ENCODE peak calls at places on chromosomes 2 and 18, in ten cellular contexts. Y, F, X, R, U, E, I, O, Z and S are unnamed samples.

GRCh38 chr2:4693266-4693665 is 989.9 kb downstream of the DCDC2C start:
- DNase-seq in U (no peak), O (peak), X (no peak), R (no peak), F (no peak), E (no peak), Z (no peak), Y (no peak), I (no peak), S (no peak)

GRCh38 chr2:113117594-113118262 is 9.7 kb upstream of the IL1RN start:
- DNase-seq in Z (no peak), X (peak), F (no peak), E (no peak), Y (peak), R (no peak), U (peak), I (no peak), O (no peak), S (no peak)

GRCh38 chr2:152542995-152543481 is 174.2 kb downstream of the PRPF40A start:
- DNase-seq in R (no peak), U (peak), X (no peak), Z (no peak), O (peak), E (no peak), Y (peak), I (peak), F (no peak), S (no peak)

GRCh38 chr18:73758446-73758845 is 389.2 kb downstream of the FBXO15 start:
- DNase-seq in R (no peak), X (no peak), Z (no peak), F (no peak), E (no peak), Y (peak), I (no peak), O (no peak), U (no peak), S (no peak)

GRCh38 chr18:13192970-13193369 is 25.6 kb upstream of the LDLRAD4 start:
- DNase-seq in E (no peak), R (no peak), I (no peak), Z (no peak), F (no peak), U (no peak), X (no peak), O (no peak), Y (no peak), S (no peak)

GRCh38 chr2:33433279-33434235 is 42.9 kb upstream of the RASGRP3 start:
- DNase-seq in Z (no peak), I (no peak), X (no peak), O (no peak), Y (no peak), E (no peak), U (peak), F (no peak), R (no peak), S (no peak)

GRCh38 chr18:55421612-55422381 is 166.2 kb downstream of the TCF4 start:
- DNase-seq in Y (peak), I (no peak), U (peak), O (peak), R (no peak), F (no peak), Z (no peak), X (no peak), E (no peak), S (no peak)

GRCh38 chr2:15890936-15891905 is 49.1 kb upstream of the MYCN start:
- DNase-seq in E (no peak), I (no peak), R (no peak), U (no peak), F (no peak), O (no peak), X (no peak), Z (no peak), Y (no peak), S (no peak)

GRCh38 chr18:72830109-72830508 is 37.7 kb downstream of the NETO1 start:
- DNase-seq in X (no peak), R (no peak), U (peak), I (peak), Z (no peak), F (no peak), Y (no peak), E (peak), O (peak), S (no peak)

GRCh38 chr2:217289153-217289908 is 429.5 kb upstream of the TNP1 start:
- DNase-seq in Y (no peak), O (no peak), I (no peak), F (no peak), E (peak), X (no peak), Z (no peak), R (no peak), U (no peak), S (no peak)

GRCh38 chr2:95061601-95062183 is 36.2 kb downstream of the MAL start:
- DNase-seq in R (no peak), U (no peak), I (no peak), E (no peak), X (no peak), F (peak), Y (no peak), O (no peak), Z (no peak), S (peak)